ENCODE peak calls at places on chromosomes 5 and 9, in five cellular contexts. Z is kidney tubule cell; K is CD4-positive, CD25-positive, alpha-beta regulatory T cell; D is right atrium auricular region; F is iPS-NIHi11. A is an unnamed sample.

GRCh38 chr9:78306222-78307076 is 9.5 kb downstream of the PSAT1 start:
- DNase-seq in F (no peak), D (no peak), K (no peak), Z (no peak), A (no peak)

GRCh38 chr5:149210229-149210628 is 61.4 kb upstream of the AFAP1L1 start:
- DNase-seq in Z (no peak), K (no peak), D (peak; percentile 38), F (no peak), A (no peak)

GRCh38 chr9:127633216-127633615 is 21.1 kb downstream of the STXBP1 start:
- DNase-seq in D (no peak), F (no peak), K (no peak), Z (no peak), A (no peak)

GRCh38 chr9:112194969-112195431 is 19.9 kb upstream of the SUSD1 start:
- DNase-seq in Z (no peak), F (no peak), K (no peak), D (no peak), A (no peak)

GRCh38 chr5:8829322-8830029 is 716.4 kb downstream of the SEMA5A start:
- DNase-seq in F (no peak), K (no peak), D (no peak), Z (peak; percentile 96), A (no peak)

GRCh38 chr9:113164536-113165300 is 13.9 kb downstream of the SLC31A2 start:
- DNase-seq in F (no peak), D (no peak), Z (peak; percentile 17), K (no peak), A (no peak)

GRCh38 chr5:36820900-36821299 is 55.7 kb upstream of the NIPBL start:
- DNase-seq in D (no peak), K (no peak), F (no peak), Z (peak; percentile 9), A (no peak)

GRCh38 chr9:105262497-105262896 is 18.0 kb downstream of the SLC44A1 start:
- DNase-seq in D (no peak), K (no peak), F (no peak), Z (no peak), A (no peak)

GRCh38 chr9:4769321-4770080 is 23.2 kb upstream of the RCL1 start:
- DNase-seq in D (no peak), K (no peak), Z (peak; percentile 77), F (no peak), A (no peak)

GRCh38 chr9:122020398-122020797 is 72.7 kb downstream of the TTLL11 start:
- DNase-seq in Z (no peak), D (no peak), K (no peak), F (no peak), A (no peak)